ENCODE peak calls at places on chromosome 12, in five cellular contexts. O is breast epithelium; V is tibial nerve; R is heart right ventricle; E is CD8-positive, alpha-beta T cell. N is an unnamed sample.

GRCh38 chr12:23947395-23947794 is 2.1 kb downstream of the SOX5 start:
- DNase-seq in O (no peak), E (no peak), V (no peak), R (no peak), N (no peak)

GRCh38 chr12:3727877-3728632 is 24.9 kb downstream of the CRACR2A start:
- DNase-seq in V (peak; percentile 38), R (no peak), E (peak; percentile 56), O (no peak), N (no peak)

GRCh38 chr12:51621155-51621922 is 30.3 kb downstream of the SCN8A start:
- DNase-seq in V (no peak), O (no peak), R (no peak), E (no peak), N (no peak)

GRCh38 chr12:102232446-102232845 is 34.8 kb upstream of the PMCH start:
- DNase-seq in O (peak; percentile 27), V (peak; percentile 8), E (no peak), R (no peak), N (no peak)

GRCh38 chr12:117874842-117875434 is 93.9 kb downstream of the KSR2 start:
- DNase-seq in V (peak; percentile 66), O (peak; percentile 49), E (peak; percentile 64), R (peak; percentile 68), N (peak; percentile 65)

GRCh38 chr12:77845831-77846230 is 15.1 kb downstream of the NAV3 start:
- DNase-seq in V (no peak), R (no peak), E (no peak), O (no peak), N (no peak)

GRCh38 chr12:59149995-59150642 is 229.8 kb upstream of the LRIG3 start:
- DNase-seq in E (no peak), V (peak; percentile 44), R (no peak), O (no peak), N (no peak)

GRCh38 chr12:47874316-47874715 is 30.5 kb downstream of the VDR start:
- DNase-seq in O (no peak), E (no peak), V (no peak), R (no peak), N (no peak)

GRCh38 chr12:57754411-57755193 is at the start of gene MARCHF9:
- DNase-seq in R (peak; percentile 60), O (peak; percentile 65), V (no peak), E (peak; percentile 85), N (peak; percentile 88)

GRCh38 chr12:4153343-4153892 is 120.1 kb upstream of the CCND2 start:
- DNase-seq in O (no peak), V (no peak), E (no peak), R (no peak), N (no peak)

GRCh38 chr12:124509676-124510300 is 57.6 kb downstream of the NCOR2 start:
- DNase-seq in V (peak; percentile 77), O (peak; percentile 91), R (no peak), E (no peak), N (no peak)

GRCh38 chr12:10739157-10740118 is 16.3 kb upstream of the YBX3 start:
- DNase-seq in E (no peak), O (no peak), V (no peak), R (no peak), N (no peak)

GRCh38 chr12:52645120-52645761 is 6.8 kb downstream of the KRT2 start:
- DNase-seq in O (no peak), V (no peak), E (peak; percentile 77), R (no peak), N (peak; percentile 17)

GRCh38 chr12:5650804-5651461 is 219.0 kb downstream of the NTF3 start:
- DNase-seq in R (no peak), O (no peak), V (no peak), E (no peak), N (no peak)

GRCh38 chr12:22653790-22654189 is 28.8 kb downstream of the ETNK1 start:
- DNase-seq in R (no peak), O (no peak), V (no peak), E (no peak), N (no peak)

GRCh38 chr12:117087808-117088207 is 11.4 kb downstream of the TESC start:
- DNase-seq in R (no peak), V (no peak), E (no peak), O (no peak), N (no peak)

GRCh38 chr12:6961278-6961694 is 9.2 kb downstream of the PHB2 start:
- DNase-seq in V (no peak), O (peak; percentile 77), E (peak; percentile 89), R (peak; percentile 66), N (peak; percentile 75)

GRCh38 chr12:90100619-90101018 is 392.0 kb upstream of the ATP2B1 start:
- DNase-seq in V (no peak), O (no peak), E (no peak), R (no peak), N (no peak)

GRCh38 chr12:94831081-94831747 is 172.3 kb downstream of the NDUFA12 start:
- DNase-seq in R (no peak), E (no peak), V (no peak), O (no peak), N (no peak)

GRCh38 chr12:30484658-30485057 is 211.0 kb downstream of the IPO8 start:
- DNase-seq in O (no peak), E (no peak), R (no peak), V (no peak), N (no peak)

GRCh38 chr12:99121476-99121965 is 476.4 kb downstream of the APAF1 start:
- DNase-seq in E (no peak), V (no peak), O (no peak), R (no peak), N (no peak)

GRCh38 chr12:12442548-12443071 is 85.7 kb downstream of the BORCS5 start:
- DNase-seq in O (no peak), V (no peak), E (no peak), R (no peak), N (no peak)

GRCh38 chr12:107477946-107478610 is 207.5 kb upstream of the PWP1 start:
- DNase-seq in R (no peak), O (no peak), E (no peak), V (no peak), N (no peak)

GRCh38 chr12:14885718-14886201 is at the start of gene MGP:
- DNase-seq in R (no peak), O (peak; percentile 72), V (peak; percentile 75), E (no peak), N (peak; percentile 38)

GRCh38 chr12:119684730-119685129 is 16.8 kb downstream of the PRKAB1 start:
- DNase-seq in E (no peak), R (no peak), O (no peak), V (no peak), N (no peak)

GRCh38 chr12:12606793-12607589 is 4.7 kb upstream of the CREBL2 start:
- DNase-seq in E (no peak), O (no peak), R (no peak), V (no peak), N (no peak)

GRCh38 chr12:116040412-116040811 is 237.1 kb downstream of the MED13L start:
- DNase-seq in O (no peak), E (no peak), V (no peak), R (no peak), N (no peak)

GRCh38 chr12:80241576-80242273 is 142.4 kb downstream of the OTOGL start:
- DNase-seq in V (no peak), R (no peak), E (no peak), O (no peak), N (no peak)

GRCh38 chr12:20050166-20050565 is 318.2 kb upstream of the PDE3A start:
- DNase-seq in R (no peak), O (no peak), E (no peak), V (no peak), N (no peak)

GRCh38 chr12:54286042-54286931 is 5.8 kb downstream of the HNRNPA1 start:
- DNase-seq in O (no peak), V (no peak), R (no peak), E (no peak), N (no peak)

GRCh38 chr12:3658327-3659163 is 94.4 kb downstream of the CRACR2A start:
- DNase-seq in O (no peak), R (peak; percentile 27), V (no peak), E (peak; percentile 60), N (no peak)

DNA sequence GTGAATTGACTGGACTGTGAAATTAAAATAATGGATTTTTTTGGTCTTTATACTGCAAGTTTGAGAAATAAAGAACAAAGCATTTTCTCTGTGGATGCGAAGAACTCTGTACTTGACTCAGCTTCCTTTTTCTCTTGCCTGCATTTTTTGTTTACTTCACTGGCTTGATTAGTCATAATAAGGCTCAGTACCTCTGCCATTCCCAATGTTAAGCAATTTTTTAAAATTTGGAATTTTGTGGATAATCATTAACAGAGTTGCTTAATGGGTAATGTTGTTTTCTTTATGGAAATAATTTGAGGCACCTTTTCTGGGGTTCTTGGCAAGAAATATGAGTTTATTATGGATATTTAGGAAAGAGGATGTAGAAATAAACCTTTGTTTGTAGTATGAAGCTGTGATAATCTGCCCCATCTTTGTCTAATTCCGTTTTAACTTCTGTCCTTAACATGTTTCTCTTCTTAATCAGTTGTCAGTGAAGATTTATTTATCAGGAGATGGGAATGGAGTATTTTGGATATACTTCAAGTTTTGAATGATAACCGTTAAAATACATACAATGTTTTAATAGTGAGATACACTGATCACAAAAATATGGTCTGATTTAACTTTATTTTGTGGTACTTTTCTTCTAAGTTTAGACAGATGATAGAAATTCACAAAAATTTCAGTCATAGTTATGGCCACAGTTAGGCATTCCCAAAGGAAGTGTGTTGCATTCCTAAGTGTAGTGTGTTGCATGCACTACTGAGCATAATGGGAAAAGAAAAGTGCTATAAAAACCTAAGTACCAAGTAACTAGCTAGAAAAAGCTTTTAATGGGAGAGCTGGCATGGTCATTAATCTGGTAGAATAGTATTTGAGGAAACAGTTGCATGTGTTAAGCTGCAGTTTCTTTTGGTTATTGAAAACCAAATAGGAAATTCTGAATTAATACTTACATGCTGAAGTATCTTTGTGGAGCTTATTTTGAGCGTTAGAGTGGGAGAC is 27.7 kb downstream of the WNK1 start:
- DNase-seq in E (no peak), O (no peak), V (no peak), R (no peak), N (no peak)
- H3K4me1 ChIP-seq in E (peaks cover 34% of the 10 kb centered on the region), O (no peaks in the 10 kb centered on the region), V (peaks cover 78% of the 10 kb centered on the region), R (peaks cover 43% of the 10 kb centered on the region), N (no peaks in the 10 kb centered on the region)

GRCh38 chr12:108783446-108783845 is 52.1 kb upstream of the CORO1C start:
- DNase-seq in R (no peak), O (no peak), E (no peak), V (no peak), N (no peak)
- H3K27ac ChIP-seq in R (no peak overlapping the region), O (no peak overlapping the region), E (no peak overlapping the region), V (no peak overlapping the region), N (peak overlapping the region; percentile 9)

DNA sequence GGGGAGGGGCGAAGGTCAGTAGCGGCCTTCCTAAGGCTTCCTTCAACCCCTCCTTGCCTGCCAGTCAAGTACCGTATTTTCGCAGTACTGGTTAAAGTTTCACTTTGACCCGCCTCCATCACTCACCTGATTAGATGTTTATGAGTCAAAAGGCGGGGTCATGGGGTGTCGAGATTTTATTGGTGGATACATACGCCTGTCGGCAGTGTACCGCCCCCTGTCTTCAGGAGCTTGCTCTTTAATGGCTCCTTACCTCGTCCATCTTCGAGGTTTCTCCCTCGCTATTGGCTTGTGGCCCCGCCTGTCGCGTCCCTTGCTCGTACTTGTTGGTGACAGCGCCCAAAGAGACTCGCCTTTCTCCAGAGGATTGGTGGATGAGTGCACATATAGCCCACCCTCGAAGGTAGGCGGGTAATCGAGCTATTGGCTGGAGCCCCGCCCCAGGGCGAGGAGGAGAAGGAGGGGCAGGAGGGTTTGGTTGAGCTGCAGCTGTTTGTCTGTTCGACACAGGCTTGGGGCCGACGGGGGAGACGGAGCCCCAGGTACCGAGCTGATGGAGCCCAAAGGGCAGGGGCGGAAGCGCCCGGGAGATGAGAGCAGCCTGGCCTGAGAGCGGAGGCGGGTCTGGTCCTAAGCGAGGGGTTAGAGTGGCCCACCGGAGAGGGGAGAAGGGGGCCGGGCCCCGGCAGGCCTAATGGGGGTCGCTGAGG is at the start of gene RAB5B:
- DNase-seq in R (peak; percentile 97), V (peak; percentile 99), E (peak; percentile 97), O (peak; percentile 100), N (peak; percentile 100)
- H3K4me1 ChIP-seq in R (peaks cover 28% of the 10 kb centered on the region), V (peaks cover 44% of the 10 kb centered on the region), E (peaks cover 18% of the 10 kb centered on the region), O (no peaks in the 10 kb centered on the region), N (peaks cover 6% of the 10 kb centered on the region)

GRCh38 chr12:48924617-48925217 is 575 bp downstream of the FKBP11 start:
- DNase-seq in V (peak; percentile 25), E (peak; percentile 88), R (peak; percentile 48), O (peak; percentile 49), N (peak; percentile 44)
- H3K27ac ChIP-seq in V (no peak overlapping the region), E (peak overlapping the region; percentile 94), R (peak overlapping the region; percentile 89), O (peak overlapping the region; percentile 73), N (peak overlapping the region; percentile 18)

N was measured in lung.